ENCODE peak calls at places on chromosomes 6 and 20, in ten cellular contexts. One of them, this sample, is unnamed.

GRCh38 chr6:159729598-159729997 is 2.3 kb downstream of the WTAP start:
- DNase-seq in GM10248: peak
- DNase-seq in H1: no peak
- DNase-seq in GM13976: peak
- DNase-seq in upper lobe of right lung: no peak
- DNase-seq in pancreas: no peak
- DNase-seq in CD8-positive, alpha-beta T cell: no peak
- DNase-seq in H9: no peak
- DNase-seq in B cell: peak
- DNase-seq in GM23338: peak
- DNase-seq in this sample: no peak

GRCh38 chr20:47701612-47702011 is 83.7 kb downstream of the SULF2 start:
- DNase-seq in GM10248: no peak
- DNase-seq in H1: no peak
- DNase-seq in GM13976: no peak
- DNase-seq in upper lobe of right lung: no peak
- DNase-seq in pancreas: no peak
- DNase-seq in CD8-positive, alpha-beta T cell: no peak
- DNase-seq in H9: no peak
- DNase-seq in B cell: no peak
- DNase-seq in GM23338: no peak
- DNase-seq in this sample: no peak

GRCh38 chr6:25175216-25175615 is 104.0 kb upstream of the CARMIL1 start:
- DNase-seq in GM10248: no peak
- DNase-seq in H1: peak
- DNase-seq in GM13976: no peak
- DNase-seq in upper lobe of right lung: no peak
- DNase-seq in pancreas: no peak
- DNase-seq in CD8-positive, alpha-beta T cell: no peak
- DNase-seq in H9: no peak
- DNase-seq in B cell: no peak
- DNase-seq in GM23338: no peak
- DNase-seq in this sample: no peak

GRCh38 chr20:2301164-2301622 is 5.4 kb downstream of the TGM3 start:
- DNase-seq in GM10248: peak
- DNase-seq in H1: no peak
- DNase-seq in GM13976: peak
- DNase-seq in upper lobe of right lung: peak
- DNase-seq in pancreas: no peak
- DNase-seq in CD8-positive, alpha-beta T cell: no peak
- DNase-seq in H9: no peak
- DNase-seq in B cell: peak
- DNase-seq in GM23338: no peak
- DNase-seq in this sample: no peak

GRCh38 chr20:60138263-60139127 is 180.3 kb downstream of the CDH26 start:
- DNase-seq in GM10248: peak
- DNase-seq in H1: no peak
- DNase-seq in GM13976: peak
- DNase-seq in upper lobe of right lung: peak
- DNase-seq in pancreas: no peak
- DNase-seq in CD8-positive, alpha-beta T cell: no peak
- DNase-seq in H9: no peak
- DNase-seq in B cell: peak
- DNase-seq in GM23338: no peak
- DNase-seq in this sample: peak

GRCh38 chr6:97630592-97630991 is 347.6 kb upstream of the MMS22L start:
- DNase-seq in GM10248: no peak
- DNase-seq in H1: no peak
- DNase-seq in GM13976: no peak
- DNase-seq in upper lobe of right lung: no peak
- DNase-seq in pancreas: no peak
- DNase-seq in CD8-positive, alpha-beta T cell: no peak
- DNase-seq in H9: no peak
- DNase-seq in B cell: no peak
- DNase-seq in GM23338: no peak
- DNase-seq in this sample: no peak

GRCh38 chr20:31607640-31608255 is 2.7 kb downstream of the ID1 start:
- DNase-seq in GM10248: no peak
- DNase-seq in H1: no peak
- DNase-seq in GM13976: no peak
- DNase-seq in upper lobe of right lung: no peak
- DNase-seq in pancreas: no peak
- DNase-seq in CD8-positive, alpha-beta T cell: no peak
- DNase-seq in H9: no peak
- DNase-seq in B cell: no peak
- DNase-seq in GM23338: no peak
- DNase-seq in this sample: no peak

GRCh38 chr20:2637246-2637645 is 15.2 kb upstream of the NOP56 start:
- DNase-seq in GM10248: no peak
- DNase-seq in H1: no peak
- DNase-seq in GM13976: no peak
- DNase-seq in upper lobe of right lung: no peak
- DNase-seq in pancreas: no peak
- DNase-seq in CD8-positive, alpha-beta T cell: no peak
- DNase-seq in H9: no peak
- DNase-seq in B cell: no peak
- DNase-seq in GM23338: no peak
- DNase-seq in this sample: no peak

GRCh38 chr20:63106108-63106764 is 99.5 kb upstream of the BHLHE23 start:
- DNase-seq in GM10248: no peak
- DNase-seq in H1: no peak
- DNase-seq in GM13976: no peak
- DNase-seq in upper lobe of right lung: no peak
- DNase-seq in pancreas: peak
- DNase-seq in CD8-positive, alpha-beta T cell: no peak
- DNase-seq in H9: no peak
- DNase-seq in B cell: no peak
- DNase-seq in GM23338: no peak
- DNase-seq in this sample: no peak

GRCh38 chr6:15574023-15574422 is 88.8 kb downstream of the DTNBP1 start:
- DNase-seq in GM10248: no peak
- DNase-seq in H1: no peak
- DNase-seq in GM13976: no peak
- DNase-seq in upper lobe of right lung: no peak
- DNase-seq in pancreas: no peak
- DNase-seq in CD8-positive, alpha-beta T cell: no peak
- DNase-seq in H9: no peak
- DNase-seq in B cell: no peak
- DNase-seq in GM23338: no peak
- DNase-seq in this sample: no peak

GRCh38 chr6:130680118-130680517 is 147.1 kb upstream of the SMLR1 start:
- DNase-seq in GM10248: no peak
- DNase-seq in H1: no peak
- DNase-seq in GM13976: no peak
- DNase-seq in upper lobe of right lung: no peak
- DNase-seq in pancreas: no peak
- DNase-seq in CD8-positive, alpha-beta T cell: no peak
- DNase-seq in H9: no peak
- DNase-seq in B cell: no peak
- DNase-seq in GM23338: no peak
- DNase-seq in this sample: no peak

GRCh38 chr20:31472395-31473330 is 2.3 kb downstream of the DEFB124 start:
- DNase-seq in GM10248: no peak
- DNase-seq in H1: no peak
- DNase-seq in GM13976: no peak
- DNase-seq in upper lobe of right lung: no peak
- DNase-seq in pancreas: no peak
- DNase-seq in CD8-positive, alpha-beta T cell: no peak
- DNase-seq in H9: no peak
- DNase-seq in B cell: no peak
- DNase-seq in GM23338: no peak
- DNase-seq in this sample: no peak

GRCh38 chr6:134029495-134030455 is 22.6 kb downstream of the SLC2A12 start:
- DNase-seq in GM10248: no peak
- DNase-seq in H1: no peak
- DNase-seq in GM13976: no peak
- DNase-seq in upper lobe of right lung: no peak
- DNase-seq in pancreas: no peak
- DNase-seq in CD8-positive, alpha-beta T cell: no peak
- DNase-seq in H9: no peak
- DNase-seq in B cell: no peak
- DNase-seq in GM23338: no peak
- DNase-seq in this sample: no peak

GRCh38 chr6:79813854-79814477 is 133.4 kb downstream of the ELOVL4 start:
- DNase-seq in GM10248: peak
- DNase-seq in H1: peak
- DNase-seq in GM13976: peak
- DNase-seq in upper lobe of right lung: no peak
- DNase-seq in pancreas: peak
- DNase-seq in CD8-positive, alpha-beta T cell: peak
- DNase-seq in H9: peak
- DNase-seq in B cell: peak
- DNase-seq in GM23338: peak
- DNase-seq in this sample: peak

GRCh38 chr6:90079555-90080490 is 185.6 kb downstream of the GJA10 start:
- DNase-seq in GM10248: no peak
- DNase-seq in H1: no peak
- DNase-seq in GM13976: no peak
- DNase-seq in upper lobe of right lung: no peak
- DNase-seq in pancreas: no peak
- DNase-seq in CD8-positive, alpha-beta T cell: peak
- DNase-seq in H9: no peak
- DNase-seq in B cell: no peak
- DNase-seq in GM23338: no peak
- DNase-seq in this sample: no peak

GRCh38 chr6:160952633-160953281 is 38.8 kb upstream of the MAP3K4 start:
- DNase-seq in GM10248: no peak
- DNase-seq in H1: no peak
- DNase-seq in GM13976: no peak
- DNase-seq in upper lobe of right lung: no peak
- DNase-seq in pancreas: no peak
- DNase-seq in CD8-positive, alpha-beta T cell: no peak
- DNase-seq in H9: no peak
- DNase-seq in B cell: no peak
- DNase-seq in GM23338: peak
- DNase-seq in this sample: no peak

GRCh38 chr6:28789553-28790083 is 134.2 kb downstream of the TRIM27 start:
- DNase-seq in GM10248: no peak
- DNase-seq in H1: no peak
- DNase-seq in GM13976: no peak
- DNase-seq in upper lobe of right lung: no peak
- DNase-seq in pancreas: no peak
- DNase-seq in CD8-positive, alpha-beta T cell: no peak
- DNase-seq in H9: peak
- DNase-seq in B cell: no peak
- DNase-seq in GM23338: peak
- DNase-seq in this sample: no peak
- TF ChIP-seq CTCF in GM10248: no peak
- TF ChIP-seq CTCF in H1: no peak
- TF ChIP-seq CTCF in GM13976: no peak
- TF ChIP-seq CTCF in upper lobe of right lung: no peak
- TF ChIP-seq CTCF in pancreas: no peak
- TF ChIP-seq CTCF in CD8-positive, alpha-beta T cell: no peak
- TF ChIP-seq CTCF in H9: no peak
- TF ChIP-seq CTCF in B cell: no peak
- TF ChIP-seq CTCF in GM23338: no peak
- TF ChIP-seq CTCF in this sample: no peak

GRCh38 chr6:141282263-141282662 is 850.5 kb upstream of the GJE1 start:
- DNase-seq in GM10248: no peak
- DNase-seq in H1: no peak
- DNase-seq in GM13976: no peak
- DNase-seq in upper lobe of right lung: no peak
- DNase-seq in pancreas: no peak
- DNase-seq in CD8-positive, alpha-beta T cell: no peak
- DNase-seq in H9: no peak
- DNase-seq in B cell: no peak
- DNase-seq in GM23338: peak
- DNase-seq in this sample: no peak
- TF ChIP-seq CTCF in GM10248: no peak
- TF ChIP-seq CTCF in H1: no peak
- TF ChIP-seq CTCF in GM13976: no peak
- TF ChIP-seq CTCF in upper lobe of right lung: no peak
- TF ChIP-seq CTCF in pancreas: no peak
- TF ChIP-seq CTCF in CD8-positive, alpha-beta T cell: no peak
- TF ChIP-seq CTCF in H9: no peak
- TF ChIP-seq CTCF in B cell: no peak
- TF ChIP-seq CTCF in GM23338: no peak
- TF ChIP-seq CTCF in this sample: no peak

GRCh38 chr6:108167449-108167903 is 1.7 kb downstream of the NR2E1 start:
- DNase-seq in GM10248: peak
- DNase-seq in H1: no peak
- DNase-seq in GM13976: peak
- DNase-seq in upper lobe of right lung: no peak
- DNase-seq in pancreas: no peak
- DNase-seq in CD8-positive, alpha-beta T cell: no peak
- DNase-seq in H9: peak
- DNase-seq in B cell: peak
- DNase-seq in GM23338: peak
- DNase-seq in this sample: no peak

GRCh38 chr6:108168026-108168463 is 2.2 kb downstream of the NR2E1 start:
- DNase-seq in GM10248: no peak
- DNase-seq in H1: no peak
- DNase-seq in GM13976: no peak
- DNase-seq in upper lobe of right lung: no peak
- DNase-seq in pancreas: no peak
- DNase-seq in CD8-positive, alpha-beta T cell: no peak
- DNase-seq in H9: peak
- DNase-seq in B cell: no peak
- DNase-seq in GM23338: peak
- DNase-seq in this sample: no peak

GRCh38 chr6:108169801-108170606 is 4.2 kb downstream of the NR2E1 start:
- DNase-seq in GM10248: peak
- DNase-seq in H1: no peak
- DNase-seq in GM13976: no peak
- DNase-seq in upper lobe of right lung: no peak
- DNase-seq in pancreas: no peak
- DNase-seq in CD8-positive, alpha-beta T cell: no peak
- DNase-seq in H9: peak
- DNase-seq in B cell: no peak
- DNase-seq in GM23338: peak
- DNase-seq in this sample: no peak

GRCh38 chr6:108168980-108169800 is 3.4 kb downstream of the NR2E1 start:
- DNase-seq in GM10248: peak
- DNase-seq in H1: no peak
- DNase-seq in GM13976: peak
- DNase-seq in upper lobe of right lung: no peak
- DNase-seq in pancreas: no peak
- DNase-seq in CD8-positive, alpha-beta T cell: no peak
- DNase-seq in H9: peak
- DNase-seq in B cell: peak
- DNase-seq in GM23338: peak
- DNase-seq in this sample: no peak

GRCh38 chr6:108168501-108168979 is 2.7 kb downstream of the NR2E1 start:
- DNase-seq in GM10248: peak
- DNase-seq in H1: no peak
- DNase-seq in GM13976: peak
- DNase-seq in upper lobe of right lung: peak
- DNase-seq in pancreas: no peak
- DNase-seq in CD8-positive, alpha-beta T cell: no peak
- DNase-seq in H9: peak
- DNase-seq in B cell: peak
- DNase-seq in GM23338: peak
- DNase-seq in this sample: no peak
- TF ChIP-seq CTCF in GM10248: peak
- TF ChIP-seq CTCF in H1: peak
- TF ChIP-seq CTCF in GM13976: peak
- TF ChIP-seq CTCF in upper lobe of right lung: peak
- TF ChIP-seq CTCF in pancreas: no peak
- TF ChIP-seq CTCF in CD8-positive, alpha-beta T cell: no peak
- TF ChIP-seq CTCF in H9: peak
- TF ChIP-seq CTCF in B cell: peak
- TF ChIP-seq CTCF in GM23338: no peak
- TF ChIP-seq CTCF in this sample: peak

GRCh38 chr20:24489631-24490260 is 20.3 kb downstream of the SYNDIG1 start:
- DNase-seq in GM10248: no peak
- DNase-seq in H1: no peak
- DNase-seq in GM13976: no peak
- DNase-seq in upper lobe of right lung: no peak
- DNase-seq in pancreas: no peak
- DNase-seq in CD8-positive, alpha-beta T cell: no peak
- DNase-seq in H9: peak
- DNase-seq in B cell: no peak
- DNase-seq in GM23338: no peak
- DNase-seq in this sample: no peak
- TF ChIP-seq CTCF in GM10248: no peak
- TF ChIP-seq CTCF in H1: no peak
- TF ChIP-seq CTCF in GM13976: no peak
- TF ChIP-seq CTCF in upper lobe of right lung: no peak
- TF ChIP-seq CTCF in pancreas: no peak
- TF ChIP-seq CTCF in CD8-positive, alpha-beta T cell: no peak
- TF ChIP-seq CTCF in H9: no peak
- TF ChIP-seq CTCF in B cell: no peak
- TF ChIP-seq CTCF in GM23338: no peak
- TF ChIP-seq CTCF in this sample: no peak

This sample was measured in osteocyte.